ENCODE peak calls at places on chromosome 1, in four cellular contexts. N is A549, F is transverse colon, D is ovary. T is an unnamed sample.
A peak's percentile ranks its signal among the peaks of the same experiment; 100 is the strongest.

GRCh38 chr1:202205523-202206190 is 12.1 kb downstream of the LGR6 start:
- DNase-seq in N (no peak), F (no peak), D (no peak), T (no peak)

GRCh38 chr1:226601456-226601855 is 52.9 kb downstream of the STUM start:
- DNase-seq in N (no peak), F (no peak), D (peak; percentile 14), T (no peak)

GRCh38 chr1:41540886-41541591 is 56.6 kb upstream of the EDN2 start:
- DNase-seq in N (no peak), F (no peak), D (no peak), T (peak; percentile 66)

GRCh38 chr1:222820159-222820732 is 5.4 kb downstream of the DISP1 start:
- DNase-seq in N (no peak), F (no peak), D (no peak), T (no peak)

GRCh38 chr1:22364326-22364650 is 87.4 kb upstream of the ZBTB40 start:
- DNase-seq in N (no peak), F (no peak), D (no peak), T (no peak)

GRCh38 chr1:232944342-232944741 is 6.1 kb upstream of the NTPCR start:
- DNase-seq in N (no peak), F (no peak), D (no peak), T (no peak)

GRCh38 chr1:153611024-153611352 is 1.9 kb downstream of the S100A16 start:
- DNase-seq in N (no peak), F (no peak), D (no peak), T (no peak)

GRCh38 chr1:58430355-58431335 is 115.9 kb downstream of the OMA1 start:
- DNase-seq in N (no peak), F (no peak), D (no peak), T (no peak)

GRCh38 chr1:3067671-3068399 is 1.2 kb upstream of the PRDM16 start:
- DNase-seq in N (no peak), F (no peak), D (no peak), T (no peak)

GRCh38 chr1:236066054-236066453 is 1.2 kb upstream of the NID1 start:
- DNase-seq in N (no peak), F (no peak), D (peak; percentile 48), T (no peak)

GRCh38 chr1:236064674-236065508 is at the start of gene NID1:
- DNase-seq in N (peak; percentile 58), F (peak; percentile 76), D (peak; percentile 91), T (peak; percentile 90)

GRCh38 chr1:236065509-236066005 is 667 bp upstream of the NID1 start:
- DNase-seq in N (no peak), F (no peak), D (no peak), T (no peak)

GRCh38 chr1:236063551-236063918 is 1.4 kb downstream of the NID1 start:
- DNase-seq in N (no peak), F (no peak), D (no peak), T (no peak)

DNA sequence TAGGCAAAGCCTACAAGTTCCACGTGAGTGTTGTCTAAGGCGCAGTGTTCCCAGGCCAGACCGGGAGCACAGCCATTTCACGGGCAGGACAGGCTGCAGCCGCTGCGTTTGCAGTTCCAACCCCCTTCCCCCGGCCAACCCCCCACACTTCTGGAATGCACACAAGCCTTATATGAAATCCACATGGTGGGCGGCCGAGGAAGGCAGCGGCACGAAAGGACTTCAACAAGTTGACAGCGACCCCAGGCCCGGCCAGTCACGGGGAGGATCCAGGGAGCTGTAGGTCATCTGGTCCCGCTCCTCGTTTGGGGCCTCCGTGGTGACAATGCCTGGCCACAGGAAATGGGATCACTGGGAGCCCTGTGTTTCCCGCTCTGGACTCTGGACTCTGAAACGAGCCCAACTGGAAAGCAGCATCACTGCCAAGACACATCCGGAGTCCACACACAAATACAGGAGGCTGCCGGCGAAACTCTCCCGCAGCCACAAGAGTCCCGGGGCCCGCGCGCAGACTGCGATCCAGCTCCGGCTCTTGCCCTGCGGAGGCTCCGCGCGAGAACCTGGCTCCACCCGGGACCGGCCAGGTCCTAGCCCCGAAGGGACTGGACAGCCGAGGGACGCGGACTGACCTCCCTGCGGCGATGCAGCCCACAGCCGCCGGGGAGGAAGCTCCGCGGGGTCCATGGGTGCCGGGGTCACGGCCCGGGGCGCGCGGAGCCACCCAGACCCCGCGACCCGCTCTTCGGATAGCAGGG is 794 bp downstream of the NID1 start:
- DNase-seq in N (peak; percentile 43), F (peak; percentile 50), D (peak; percentile 70), T (peak; percentile 86)
- TF ChIP-seq POLR2A in N (no peak), F (peak; percentile 53), D (peak; percentile 27), T (no peak)

DNA sequence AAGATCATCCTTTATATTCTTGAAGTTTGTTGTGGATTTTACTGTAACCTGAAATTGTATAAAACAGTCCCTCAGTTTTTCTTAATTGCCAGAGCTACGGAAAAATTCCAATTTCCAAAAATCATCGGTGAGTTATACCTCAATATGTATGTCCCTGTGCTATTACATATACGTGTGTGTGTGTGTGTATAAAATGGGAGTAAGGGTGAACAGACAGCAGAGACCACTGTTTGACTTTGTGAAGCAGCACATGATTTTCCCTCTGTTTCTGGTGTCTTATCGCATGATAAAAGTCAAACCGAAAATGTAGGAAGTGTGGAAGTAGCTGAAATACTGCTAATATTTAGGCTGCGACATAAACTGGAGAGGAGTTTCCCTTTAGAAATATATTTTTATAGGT is 1.2 kb downstream of the OR2T1 start:
- DNase-seq in N (peak; percentile 14), F (no peak), D (no peak), T (no peak)
- H3K9me3 ChIP-seq in N (peaks cover 8% of the 10 kb centered on the region), F (no peaks in the 10 kb centered on the region), D (no peaks in the 10 kb centered on the region), T (no peaks in the 10 kb centered on the region)

GRCh38 chr1:235953801-235954200 is 87.1 kb upstream of the LYST start:
- DNase-seq in N (no peak), F (no peak), D (no peak), T (no peak)

GRCh38 chr1:235958021-235958420 is 91.3 kb upstream of the LYST start:
- DNase-seq in N (no peak), F (no peak), D (no peak), T (no peak)

GRCh38 chr1:235952950-235953615 is 86.4 kb upstream of the LYST start:
- DNase-seq in N (no peak), F (no peak), D (no peak), T (no peak)

GRCh38 chr1:235955777-235956176 is 89.1 kb upstream of the LYST start:
- DNase-seq in N (no peak), F (no peak), D (no peak), T (no peak)

DNA sequence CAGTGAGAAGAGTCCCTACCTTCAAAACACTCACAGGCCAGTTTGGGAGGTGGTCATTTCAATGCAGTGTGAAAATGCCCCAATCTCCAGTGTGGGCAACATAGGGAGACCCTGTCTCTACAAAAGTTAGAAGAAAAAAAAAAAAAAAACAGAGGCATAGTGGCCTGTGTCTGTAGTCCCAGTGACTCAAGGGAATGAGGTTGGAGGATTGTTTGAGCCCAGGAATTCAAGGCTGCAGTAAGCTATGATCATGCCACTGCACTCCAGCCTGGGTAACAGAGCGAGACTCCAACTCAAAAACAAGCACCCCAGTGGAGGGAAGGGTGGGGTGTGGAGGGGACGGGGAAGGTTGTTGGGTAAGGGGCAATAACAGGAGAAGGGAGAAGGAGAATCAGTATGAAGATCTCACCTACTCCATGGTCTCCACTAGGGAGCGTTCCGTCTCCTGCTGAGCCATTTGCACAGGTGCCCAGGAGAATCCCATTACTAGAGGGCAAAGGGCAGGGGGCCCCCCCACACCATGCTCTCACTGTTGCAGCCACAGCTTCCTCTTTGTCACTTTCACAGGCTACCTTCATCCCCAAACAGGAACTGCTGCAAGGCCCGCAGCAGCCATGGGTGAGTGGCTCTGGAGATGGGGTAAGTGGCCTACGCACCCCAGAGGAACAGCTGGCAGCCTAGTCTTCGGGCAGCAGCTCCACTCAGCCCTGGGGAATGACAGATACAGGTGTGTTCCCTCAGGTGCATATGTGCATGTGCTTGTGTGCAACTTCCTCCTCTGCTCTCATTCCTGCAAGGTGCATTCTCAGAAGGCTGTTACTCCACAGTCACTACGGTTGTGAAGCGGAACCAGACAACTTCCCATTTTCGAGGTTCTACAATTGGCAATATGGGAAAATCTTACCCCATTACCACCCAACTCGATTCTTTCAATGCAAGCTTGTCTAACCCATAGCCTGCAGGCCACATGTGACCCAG is 87.9 kb upstream of the LYST start:
- DNase-seq in N (no peak), F (peak; percentile 54), D (no peak), T (no peak)
- TF ChIP-seq EP300 in N (no peak), F (no peak), D (no peak), T (no peak)

DNA sequence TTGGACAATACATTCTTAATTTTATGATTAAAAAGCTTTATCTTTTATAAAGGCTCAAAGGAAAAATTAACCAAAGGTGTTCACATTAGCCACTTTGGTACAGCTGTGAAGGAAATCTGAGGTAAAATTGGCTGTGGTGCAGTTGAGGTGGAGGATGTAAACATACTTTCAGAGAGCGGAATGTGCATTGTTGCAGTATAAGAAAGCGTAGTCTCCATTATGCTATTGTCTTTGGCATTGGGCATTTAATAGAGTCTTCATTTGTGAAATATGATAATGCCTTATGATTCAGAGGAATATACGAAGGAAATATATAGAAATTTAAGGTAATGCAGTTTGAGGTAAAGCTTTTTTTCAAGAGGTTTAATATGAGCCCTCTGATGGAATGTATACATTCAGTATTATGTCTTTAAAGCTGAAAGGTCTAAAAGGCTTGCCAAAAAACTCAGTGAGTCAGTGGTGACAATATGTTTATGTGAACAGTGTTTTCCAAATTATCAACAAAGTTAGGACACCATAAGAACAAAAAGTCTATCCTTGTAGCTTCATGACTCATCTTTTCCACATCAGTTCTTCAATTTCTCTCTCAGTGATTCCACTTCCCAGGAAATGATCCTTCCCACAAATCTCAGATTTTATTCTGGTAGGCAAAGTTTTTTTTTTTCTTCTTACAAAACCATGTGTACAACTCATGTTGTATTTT is 26.9 kb upstream of the DDR2 start:
- DNase-seq in N (no peak), F (no peak), D (no peak), T (no peak)
- TF ChIP-seq POLR2A in N (no peak), F (no peak), D (no peak), T (no peak)

GRCh38 chr1:69479734-69480133 is 88.0 kb upstream of the LRRC7 start:
- DNase-seq in N (no peak), F (no peak), D (no peak), T (no peak)
- H3K9me3 ChIP-seq in N (no peaks in the 10 kb centered on the region), F (no peaks in the 10 kb centered on the region), D (no peaks in the 10 kb centered on the region), T (no peaks in the 10 kb centered on the region)

T was measured in suprapubic skin.